ENCODE peak calls at places on chromosome 6, in six cellular contexts. X, N, V, W, T and Z are unnamed samples.

GRCh38 chr6:63919556-63920110 is 284.0 kb downstream of the PHF3 start:
- DNase-seq in X (no peak), N (peak; percentile 0), V (no peak), W (no peak), T (no peak), Z (no peak)

GRCh38 chr6:3340891-3341290 is 82.1 kb downstream of the PSMG4 start:
- DNase-seq in X (no peak), N (no peak), V (peak; percentile 26), W (no peak), T (no peak), Z (no peak)

GRCh38 chr6:31871068-31871659 is 7.6 kb downstream of the SLC44A4 start:
- DNase-seq in X (no peak), N (no peak), V (no peak), W (no peak), T (no peak), Z (no peak)

GRCh38 chr6:119158057-119158848 is 79.8 kb upstream of the FAM184A start:
- DNase-seq in X (no peak), N (no peak), V (no peak), W (no peak), T (no peak), Z (no peak)

GRCh38 chr6:99521557-99522286 is 6.5 kb upstream of the USP45 start:
- DNase-seq in X (no peak), N (peak; percentile 2), V (peak; percentile 23), W (no peak), T (no peak), Z (peak; percentile 5)

GRCh38 chr6:22830463-22830862 is 261.1 kb downstream of the HDGFL1 start:
- DNase-seq in X (no peak), N (no peak), V (no peak), W (no peak), T (no peak), Z (no peak)

GRCh38 chr6:159074120-159074684 is 29.4 kb upstream of the TAGAP start:
- DNase-seq in X (no peak), N (peak; percentile 51), V (peak; percentile 63), W (no peak), T (no peak), Z (no peak)

GRCh38 chr6:115773741-115774140 is 286.9 kb downstream of the FRK start:
- DNase-seq in X (no peak), N (no peak), V (no peak), W (no peak), T (no peak), Z (no peak)

GRCh38 chr6:160532315-160532714 is 131.8 kb downstream of the LPA start:
- DNase-seq in X (no peak), N (no peak), V (no peak), W (no peak), T (no peak), Z (no peak)

GRCh38 chr6:15247214-15247749 is 1.4 kb downstream of the JARID2 start:
- DNase-seq in X (no peak), N (no peak), V (no peak), W (no peak), T (no peak), Z (peak; percentile 42)

GRCh38 chr6:44980841-44981240 is 347.3 kb upstream of the RUNX2 start:
- DNase-seq in X (no peak), N (no peak), V (no peak), W (no peak), T (no peak), Z (no peak)

GRCh38 chr6:154169193-154169847 is 130.3 kb downstream of the OPRM1 start:
- DNase-seq in X (no peak), N (no peak), V (no peak), W (no peak), T (no peak), Z (no peak)

GRCh38 chr6:159973406-159973805 is 4.5 kb downstream of the IGF2R start:
- DNase-seq in X (no peak), N (no peak), V (no peak), W (no peak), T (no peak), Z (no peak)

GRCh38 chr6:159654483-159655098 is 38.5 kb downstream of the SOD2 start:
- DNase-seq in X (no peak), N (peak; percentile 49), V (peak; percentile 65), W (no peak), T (no peak), Z (no peak)

GRCh38 chr6:121688974-121689373 is 253.5 kb downstream of the GJA1 start:
- DNase-seq in X (no peak), N (no peak), V (no peak), W (no peak), T (no peak), Z (no peak)

GRCh38 chr6:66496659-66497058 is 789.6 kb upstream of the EYS start:
- DNase-seq in X (no peak), N (peak; percentile 28), V (peak; percentile 61), W (no peak), T (no peak), Z (no peak)

GRCh38 chr6:7721654-7722053 is 4.2 kb upstream of the BMP6 start:
- DNase-seq in X (no peak), N (peak; percentile 55), V (no peak), W (no peak), T (no peak), Z (no peak)

GRCh38 chr6:135310291-135310690 is 129.2 kb downstream of the MYB start:
- DNase-seq in X (no peak), N (no peak), V (no peak), W (no peak), T (no peak), Z (no peak)

GRCh38 chr6:50820590-50821234 is 2.0 kb downstream of the TFAP2B start:
- DNase-seq in X (no peak), N (no peak), V (no peak), W (no peak), T (no peak), Z (no peak)

GRCh38 chr6:114939630-114940029 is 596.8 kb upstream of the HS3ST5 start:
- DNase-seq in X (no peak), N (no peak), V (no peak), W (no peak), T (no peak), Z (no peak)

GRCh38 chr6:7073810-7074525 is 33.8 kb upstream of the RREB1 start:
- DNase-seq in X (no peak), N (no peak), V (no peak), W (peak; percentile 37), T (peak; percentile 74), Z (no peak)

GRCh38 chr6:98823845-98824162 is 10.6 kb upstream of the POU3F2 start:
- DNase-seq in X (no peak), N (no peak), V (no peak), W (no peak), T (no peak), Z (no peak)

GRCh38 chr6:142783499-142783898 is 161.5 kb downstream of the HIVEP2 start:
- DNase-seq in X (no peak), N (no peak), V (no peak), W (no peak), T (no peak), Z (no peak)

GRCh38 chr6:81752969-81753708 is 658 bp upstream of the TENT5A start:
- DNase-seq in X (peak; percentile 81), N (peak; percentile 75), V (peak; percentile 93), W (peak; percentile 71), T (peak; percentile 94), Z (peak; percentile 63)

DNA sequence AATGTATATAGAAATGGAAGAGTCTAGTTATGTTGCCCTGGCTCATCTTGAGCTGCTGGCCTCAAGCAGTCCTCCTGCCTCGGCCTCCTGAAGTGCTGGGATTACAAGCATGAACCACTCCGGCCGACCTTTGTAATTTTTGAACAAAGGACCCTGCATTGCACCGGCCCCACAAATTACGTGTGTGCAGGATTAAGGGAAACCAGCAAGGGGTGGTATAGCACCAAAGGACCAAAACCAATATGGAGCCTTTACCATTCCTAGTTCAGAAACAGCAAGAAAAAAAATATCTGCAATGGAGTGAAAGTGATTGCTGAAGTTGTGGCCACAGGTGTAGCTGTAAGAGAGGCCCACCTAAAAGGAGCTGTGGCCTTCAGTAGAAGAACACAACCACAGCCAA is 8.2 kb upstream of the TRERF1 start:
- DNase-seq in X (no peak), N (no peak), V (no peak), W (no peak), T (no peak), Z (no peak)
- TF ChIP-seq CTCF in X (no peak), N (no peak), V (no peak), W (no peak), T (no peak), Z (no peak)

GRCh38 chr6:11782524-11782923 is 3.9 kb upstream of the ADTRP start:
- DNase-seq in X (no peak), N (no peak), V (no peak), W (no peak), T (no peak), Z (no peak)

GRCh38 chr6:11785449-11785951 is 6.9 kb upstream of the ADTRP start:
- DNase-seq in X (no peak), N (no peak), V (no peak), W (no peak), T (no peak), Z (no peak)

GRCh38 chr6:11784341-11784740 is 5.7 kb upstream of the ADTRP start:
- DNase-seq in X (no peak), N (no peak), V (no peak), W (no peak), T (no peak), Z (no peak)

GRCh38 chr6:11785953-11786579 is 7.5 kb upstream of the ADTRP start:
- DNase-seq in X (no peak), N (no peak), V (no peak), W (no peak), T (peak; percentile 81), Z (no peak)

DNA sequence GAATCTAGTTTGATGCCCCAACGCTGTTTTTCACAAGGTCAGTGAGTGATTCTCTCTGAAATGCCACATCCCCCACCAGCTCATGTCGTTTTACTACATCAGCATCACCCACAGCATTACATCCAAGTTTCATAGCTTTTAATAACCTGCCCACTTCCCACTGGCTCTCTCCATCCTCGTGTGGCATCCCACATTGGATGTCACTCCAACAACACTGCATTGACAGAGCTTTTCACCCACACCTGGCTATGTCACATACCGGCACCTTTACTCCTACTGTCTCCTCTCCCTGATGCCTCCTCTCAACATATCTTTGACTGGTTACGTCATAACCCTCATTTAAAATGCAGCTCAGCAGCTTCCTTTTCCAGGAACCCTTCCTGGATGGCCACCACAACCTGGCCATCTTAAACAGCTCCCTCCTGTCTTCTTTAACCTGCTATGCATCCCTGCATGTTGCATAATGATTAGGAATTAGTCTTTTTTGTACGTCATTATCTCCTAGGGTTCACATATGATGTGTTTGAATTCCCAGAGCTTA is 5.0 kb upstream of the ADTRP start:
- DNase-seq in X (no peak), N (no peak), V (no peak), W (no peak), T (no peak), Z (no peak)
- H3K4me1 ChIP-seq in X (no peaks in the 10 kb centered on the region), N (peaks cover 22% of the 10 kb centered on the region), V (no peaks in the 10 kb centered on the region), W (no peaks in the 10 kb centered on the region), T (peaks cover 12% of the 10 kb centered on the region), Z (peaks cover 16% of the 10 kb centered on the region)

DNA sequence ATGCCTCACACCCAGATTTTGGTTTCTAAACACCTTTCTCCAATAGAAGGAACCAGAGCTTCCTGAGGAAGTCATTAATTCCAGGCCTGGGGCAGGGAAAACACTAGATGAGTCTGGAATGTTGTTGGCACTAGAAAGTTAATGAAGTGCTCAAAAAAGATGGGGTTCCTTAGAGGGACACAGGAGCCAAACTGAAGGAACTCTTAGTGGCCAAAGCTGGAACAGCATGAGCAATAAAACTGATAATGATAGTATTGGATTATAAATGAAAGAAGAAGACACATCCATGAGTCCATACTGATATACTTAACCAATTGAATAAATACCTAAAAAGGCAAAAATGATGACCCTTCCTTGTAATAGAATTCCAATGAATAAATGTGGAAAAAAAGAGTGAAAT is 4.4 kb downstream of the IL20RA start:
- DNase-seq in X (no peak), N (no peak), V (no peak), W (no peak), T (no peak), Z (no peak)
- TF ChIP-seq CTCF in X (no peak), N (no peak), V (no peak), W (no peak), T (no peak), Z (peak; percentile 48)

GRCh38 chr6:87330961-87331360 is 1.9 kb upstream of the GJB7 start:
- DNase-seq in X (no peak), N (no peak), V (no peak), W (no peak), T (no peak), Z (no peak)
- H3K4me1 ChIP-seq in X (peaks cover 3% of the 10 kb centered on the region), N (no peaks in the 10 kb centered on the region), V (peaks cover 1% of the 10 kb centered on the region), W (peaks cover 3% of the 10 kb centered on the region), T (no peaks in the 10 kb centered on the region), Z (no peaks in the 10 kb centered on the region)